ENCODE peak calls at places on chromosomes 5 and 9, in four cellular contexts. T is germinal center; D is choroid plexus epithelial cell; U is stimulated activated CD8-positive, alpha-beta memory T cell treated with anti-CD3 and anti-CD28 coated beads, Interleukin-4, amount 100 ng/mL, for 48 hours. I is an unnamed sample.

GRCh38 chr5:35794688-35795375 is 61.9 kb upstream of the IL7R start:
- DNase-seq in T (no peak), D (no peak), U (no peak), I (no peak)

GRCh38 chr5:37710965-37711364 is 128.9 kb downstream of the GDNF start:
- DNase-seq in T (no peak), D (no peak), U (no peak), I (no peak)

GRCh38 chr9:128192601-128193371 is 1.4 kb upstream of the CIZ1 start:
- DNase-seq in T (peak; percentile 54), D (peak; percentile 48), U (peak; percentile 63), I (no peak)

GRCh38 chr9:68762570-68762969 is 57.5 kb downstream of the PIP5K1B start:
- DNase-seq in T (no peak), D (no peak), U (no peak), I (no peak)

GRCh38 chr9:72661401-72662135 is 140.2 kb downstream of the TMC1 start:
- DNase-seq in T (no peak), D (peak; percentile 36), U (no peak), I (no peak)

GRCh38 chr5:73943375-73943774 is 317.4 kb downstream of the ARHGEF28 start:
- DNase-seq in T (no peak), D (no peak), U (no peak), I (no peak)

GRCh38 chr9:23556459-23556858 is 269.6 kb downstream of the ELAVL2 start:
- DNase-seq in T (no peak), D (no peak), U (no peak), I (no peak)

GRCh38 chr9:111096051-111096450 is 57.8 kb upstream of the LPAR1 start:
- DNase-seq in T (no peak), D (no peak), U (no peak), I (no peak)

I was measured in stimulated activated naive CD8-positive, alpha-beta T cell treated with anti-CD3 and anti-CD28 coated beads, Interleukin-15, Interleukin-2, amounts not matched to agents 100 U/mL and 50 U/mL, for 24 hours.